ENCODE peak calls at places on chromosomes 2 and 18, in six cellular contexts. Y is hepatocyte, C is neural progenitor cell, T is GM23248, J is SK-N-SH, R is OCI-LY7. E is an unnamed sample.

GRCh38 chr18:62862451-62862850 is 147.1 kb downstream of the PHLPP1 start:
- DNase-seq in Y (no peak), C (no peak), T (no peak), J (no peak), R (no peak), E (no peak)

GRCh38 chr2:112791693-112792230 is 7.5 kb upstream of the IL1A start:
- DNase-seq in Y (no peak), C (no peak), T (no peak), J (no peak), R (no peak), E (no peak)

GRCh38 chr2:191593622-191594416 is 84.1 kb upstream of the NABP1 start:
- DNase-seq in Y (no peak), C (no peak), T (peak; percentile 87), J (no peak), R (no peak), E (no peak)

GRCh38 chr2:217901826-217902225 is 101.0 kb downstream of the TNS1 start:
- DNase-seq in Y (peak; percentile 48), C (no peak), T (peak; percentile 92), J (no peak), R (no peak), E (no peak)

GRCh38 chr18:12326711-12327460 is 18.8 kb downstream of the TUBB6 start:
- DNase-seq in Y (no peak), C (no peak), T (no peak), J (no peak), R (no peak), E (no peak)

GRCh38 chr2:106159867-106160785 is 34.0 kb downstream of the UXS1 start:
- DNase-seq in Y (no peak), C (no peak), T (no peak), J (no peak), R (peak; percentile 45), E (no peak)

GRCh38 chr2:108942231-108943066 is 46.6 kb downstream of the EDAR start:
- DNase-seq in Y (no peak), C (no peak), T (no peak), J (no peak), R (no peak), E (no peak)

GRCh38 chr18:23487738-23488625 is 15.3 kb upstream of the RMC1 start:
- DNase-seq in Y (peak; percentile 32), C (no peak), T (peak; percentile 23), J (no peak), R (peak; percentile 33), E (no peak)

GRCh38 chr2:15729709-15730544 is 138.3 kb downstream of the DDX1 start:
- DNase-seq in Y (no peak), C (no peak), T (no peak), J (no peak), R (no peak), E (no peak)

GRCh38 chr2:162890690-162891311 is 52.2 kb upstream of the KCNH7 start:
- DNase-seq in Y (peak; percentile 65), C (peak; percentile 73), T (peak; percentile 85), J (peak; percentile 28), R (peak; percentile 40), E (peak; percentile 49)
- TF ChIP-seq EZH2phosphoT487 in Y (no peak), C (no peak), T (no peak), J (no peak), R (no peak), E (no peak)

DNA sequence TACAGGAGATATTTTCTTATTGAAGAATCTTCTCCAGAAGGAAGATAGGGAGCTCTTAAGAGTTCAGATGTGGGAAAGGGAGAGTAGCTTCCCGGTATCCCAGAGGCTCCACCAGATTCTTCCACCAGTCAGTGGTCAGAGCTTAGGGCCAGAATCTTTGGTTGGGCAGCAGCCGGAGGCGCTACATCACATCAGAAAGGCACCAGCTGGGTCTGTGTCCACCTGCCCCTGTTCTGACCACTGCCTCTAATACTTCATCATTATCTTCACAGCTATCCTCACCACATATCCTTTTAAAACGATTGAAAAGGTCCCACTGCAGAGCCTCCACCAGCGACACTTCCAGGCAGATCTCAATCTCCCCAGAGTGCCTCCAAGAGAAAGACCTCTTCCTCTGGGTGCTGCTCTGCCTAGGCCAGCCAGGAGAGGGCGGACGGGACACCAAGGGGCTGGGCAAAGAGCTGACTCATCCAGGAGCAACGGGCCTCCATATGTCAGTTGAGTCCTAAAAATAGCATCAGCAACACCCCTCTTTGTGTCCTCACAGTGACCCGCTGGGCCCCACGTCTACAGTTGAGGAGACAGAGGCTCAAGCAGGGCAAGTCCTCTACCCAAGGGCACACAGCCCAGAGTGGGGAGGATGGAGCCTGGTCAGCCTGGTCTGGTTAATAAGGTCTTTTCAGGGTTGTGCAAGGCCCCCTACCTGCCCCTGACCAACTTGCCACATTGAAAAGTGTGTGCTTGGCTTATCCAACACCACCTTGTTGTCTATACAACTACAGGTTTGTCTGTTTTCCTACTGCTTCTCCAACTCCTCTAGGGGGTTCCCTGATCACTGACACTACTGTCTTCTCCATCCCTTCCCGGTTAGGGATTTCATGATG is 81.2 kb downstream of the ADD2 start:
- DNase-seq in Y (peak; percentile 66), C (peak; percentile 75), T (peak; percentile 90), J (peak; percentile 57), R (peak; percentile 3), E (peak; percentile 48)
- TF ChIP-seq EZH2phosphoT487 in Y (no peak), C (no peak), T (no peak), J (no peak), R (no peak), E (no peak)

DNA sequence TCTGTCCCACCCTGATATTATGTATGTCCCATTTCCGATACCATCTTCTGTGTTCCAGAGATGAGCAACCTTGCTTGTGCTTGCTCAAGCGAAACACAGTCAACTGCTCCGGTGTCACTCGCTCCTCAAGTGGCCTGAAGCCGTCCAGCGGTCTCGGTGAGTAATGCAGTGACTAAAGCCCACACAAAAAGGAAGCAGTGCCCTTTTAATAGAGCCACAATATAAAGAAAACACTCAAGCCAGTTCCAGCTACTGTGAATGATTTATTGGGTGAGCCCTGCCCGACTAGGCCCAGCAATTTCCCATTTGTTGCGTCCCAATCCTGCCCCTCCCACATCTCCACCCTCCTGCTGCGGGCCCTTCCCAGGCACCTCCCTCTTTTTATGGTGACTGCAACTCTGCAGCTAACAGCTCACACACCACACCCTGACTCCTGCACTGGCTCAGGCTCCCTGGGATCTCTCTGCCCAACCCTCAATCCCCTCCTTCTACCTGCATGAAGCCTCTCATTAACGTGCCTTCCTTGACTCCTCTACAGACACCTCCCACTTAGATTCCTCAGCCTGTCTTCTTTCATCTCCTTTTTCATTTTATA is 44.2 kb upstream of the DSC1 start:
- DNase-seq in Y (peak; percentile 82), C (peak; percentile 33), T (no peak), J (peak; percentile 2), R (no peak), E (peak; percentile 97)
- TF ChIP-seq EZH2phosphoT487 in Y (no peak), C (no peak), T (no peak), J (no peak), R (no peak), E (no peak)

DNA sequence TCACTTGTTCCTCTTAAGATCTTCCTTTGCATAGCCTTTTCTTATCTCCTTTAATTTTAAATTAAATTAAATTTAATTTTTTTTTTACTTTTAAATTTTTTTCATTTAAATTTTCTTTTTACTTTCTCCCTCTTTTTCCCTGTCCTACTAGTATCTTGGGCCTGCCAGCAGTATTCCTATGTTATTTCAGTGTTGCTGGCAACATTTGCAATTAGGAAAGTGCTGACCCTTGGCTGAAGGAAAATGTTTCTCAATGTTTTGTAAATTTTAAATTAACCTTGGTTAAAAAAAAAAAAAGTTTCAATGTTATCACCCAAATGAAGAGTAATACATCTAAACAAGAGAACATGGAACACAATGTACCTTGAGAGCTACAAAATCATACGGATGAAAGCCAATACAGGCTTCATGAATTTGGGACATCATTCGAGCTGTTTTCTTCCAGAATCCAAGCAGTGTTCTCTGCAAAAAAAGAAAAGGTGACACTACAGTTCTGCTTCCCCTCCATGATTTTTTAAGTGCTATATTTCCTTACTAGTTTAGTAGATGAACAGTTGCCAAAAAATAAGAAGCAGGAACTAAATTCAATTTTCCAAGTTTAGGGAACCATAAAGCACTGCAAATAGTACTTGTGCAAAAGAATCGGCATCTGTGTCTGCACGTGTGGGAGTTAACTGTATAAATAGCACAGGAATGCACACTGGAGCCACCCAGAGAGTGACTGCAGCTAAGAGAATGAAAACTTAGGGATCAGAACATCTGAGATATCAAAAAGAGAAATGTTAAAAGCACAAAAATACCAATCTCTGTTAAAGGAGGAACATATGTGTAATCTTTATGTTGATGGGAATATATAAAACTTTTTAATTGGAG is 55.8 kb downstream of the ICA1L start:
- DNase-seq in Y (no peak), C (no peak), T (peak; percentile 63), J (no peak), R (no peak), E (no peak)
- TF ChIP-seq EZH2phosphoT487 in Y (no peak), C (no peak), T (no peak), J (no peak), R (no peak), E (no peak)

GRCh38 chr2:236550298-236550697 is 19.3 kb upstream of the ACKR3 start:
- DNase-seq in Y (no peak), C (no peak), T (no peak), J (no peak), R (no peak), E (no peak)

GRCh38 chr2:236548179-236548918 is 21.3 kb upstream of the ACKR3 start:
- DNase-seq in Y (no peak), C (no peak), T (peak; percentile 52), J (no peak), R (no peak), E (no peak)

GRCh38 chr2:236550701-236551465 is 18.7 kb upstream of the ACKR3 start:
- DNase-seq in Y (no peak), C (no peak), T (no peak), J (no peak), R (peak; percentile 35), E (no peak)

GRCh38 chr2:236547725-236548124 is 21.9 kb upstream of the ACKR3 start:
- DNase-seq in Y (no peak), C (no peak), T (no peak), J (no peak), R (no peak), E (no peak)

DNA sequence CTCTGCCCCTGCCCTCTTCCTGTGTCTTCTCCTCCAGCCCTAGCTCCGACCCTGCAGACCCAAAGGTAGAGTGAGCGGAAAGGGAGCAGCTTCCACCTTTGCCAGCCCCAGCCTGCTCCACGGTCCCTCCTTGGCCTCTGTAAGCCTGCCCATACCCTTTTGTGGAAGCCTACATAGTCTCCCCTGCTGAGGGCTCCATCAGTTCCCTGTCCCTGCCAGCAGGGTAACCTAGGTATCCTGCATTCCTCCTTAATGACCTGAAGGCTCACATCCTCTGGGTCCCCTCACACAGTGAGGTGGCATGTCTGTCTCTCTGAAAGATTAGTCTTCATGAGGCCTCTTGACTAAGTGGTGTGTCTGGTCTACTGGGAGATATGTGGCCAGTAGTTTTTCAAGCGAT is 20.5 kb upstream of the ACKR3 start:
- DNase-seq in Y (no peak), C (no peak), T (no peak), J (no peak), R (no peak), E (no peak)
- TF ChIP-seq EZH2phosphoT487 in Y (no peak), C (no peak), T (no peak), J (no peak), R (no peak), E (no peak)

GRCh38 chr2:27083410-27084296 is 2.9 kb upstream of the KHK start:
- DNase-seq in Y (no peak), C (no peak), T (no peak), J (no peak), R (no peak), E (no peak)
- TF ChIP-seq EZH2phosphoT487 in Y (no peak), C (no peak), T (no peak), J (no peak), R (no peak), E (no peak)

E was measured in HCT116.